ENCODE peak calls at places on chromosomes 12 and 14, in nine cellular contexts. R, L, C, Z, S, N, G, W and D are unnamed samples.

GRCh38 chr12:21483531-21483930 is 17.9 kb downstream of the RECQL start:
- DNase-seq in R (no peak), L (no peak), C (no peak), Z (no peak), S (no peak), N (no peak), G (no peak), W (no peak), D (no peak)

GRCh38 chr14:63857467-63858030 is 4.7 kb downstream of the SYNE2 start:
- DNase-seq in R (no peak), L (peak), C (no peak), Z (no peak), S (no peak), N (no peak), G (peak), W (no peak), D (peak)

GRCh38 chr12:48795550-48796455 is 6.9 kb upstream of the ADCY6 start:
- DNase-seq in R (peak), L (peak), C (no peak), Z (peak), S (no peak), N (peak), G (peak), W (no peak), D (peak)

GRCh38 chr12:1306096-1306495 is 288.3 kb downstream of the FBXL14 start:
- DNase-seq in R (no peak), L (no peak), C (no peak), Z (no peak), S (no peak), N (no peak), G (no peak), W (no peak), D (no peak)

GRCh38 chr14:27015046-27015445 is 417.2 kb upstream of the NOVA1 start:
- DNase-seq in R (no peak), L (no peak), C (no peak), Z (no peak), S (no peak), N (no peak), G (no peak), W (no peak), D (no peak)

GRCh38 chr14:34539407-34540180 is at the start of gene EAPP:
- DNase-seq in R (peak), L (peak), C (peak), Z (peak), S (peak), N (peak), G (peak), W (peak), D (peak)

GRCh38 chr12:57761391-57761998 is 5.4 kb downstream of the CYP27B1 start:
- DNase-seq in R (no peak), L (no peak), C (no peak), Z (no peak), S (no peak), N (no peak), G (no peak), W (no peak), D (no peak)

GRCh38 chr12:88067301-88067700 is 38.1 kb upstream of the C12orf50 start:
- DNase-seq in R (no peak), L (no peak), C (no peak), Z (no peak), S (no peak), N (no peak), G (peak), W (no peak), D (no peak)

GRCh38 chr14:50069325-50069724 is 47.0 kb downstream of the VCPKMT start:
- DNase-seq in R (no peak), L (no peak), C (no peak), Z (no peak), S (no peak), N (no peak), G (no peak), W (no peak), D (no peak)

GRCh38 chr12:123363743-123364531 is 710 bp downstream of the SBNO1 start:
- DNase-seq in R (peak), L (peak), C (no peak), Z (peak), S (no peak), N (peak), G (peak), W (peak), D (peak)

GRCh38 chr14:105858676-105859025 is 332.3 kb downstream of the TMEM121 start:
- DNase-seq in R (no peak), L (no peak), C (peak), Z (peak), S (no peak), N (no peak), G (no peak), W (no peak), D (no peak)

GRCh38 chr14:65290830-65291229 is 121.7 kb upstream of the FUT8 start:
- DNase-seq in R (no peak), L (peak), C (peak), Z (no peak), S (peak), N (no peak), G (peak), W (no peak), D (peak)

GRCh38 chr14:49314756-49315155 is 271.4 kb downstream of the RPS29 start:
- DNase-seq in R (no peak), L (no peak), C (no peak), Z (no peak), S (no peak), N (no peak), G (peak), W (no peak), D (no peak)

GRCh38 chr12:96520767-96521166 is 31.4 kb downstream of the CFAP54 start:
- DNase-seq in R (no peak), L (peak), C (no peak), Z (no peak), S (no peak), N (no peak), G (peak), W (no peak), D (no peak)

DNA sequence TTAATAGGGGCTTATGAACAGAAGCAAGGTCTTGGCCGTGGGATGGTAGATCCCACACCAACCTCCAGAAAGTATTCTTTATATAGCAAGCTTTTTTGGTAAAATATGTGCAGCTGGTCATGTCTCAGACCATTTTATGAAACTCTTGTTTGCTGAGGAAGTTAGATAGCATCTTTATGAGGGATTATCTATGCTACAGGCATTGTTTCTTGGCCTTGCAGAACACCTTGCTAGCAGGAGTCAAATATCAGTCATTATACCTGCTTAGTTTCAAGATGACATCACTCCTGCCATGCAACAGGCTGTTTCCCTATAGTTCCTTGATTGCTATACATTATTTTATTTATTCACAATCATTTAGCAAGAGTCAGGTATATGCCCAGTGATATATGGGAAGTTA is 84.8 kb upstream of the LRFN5 start:
- DNase-seq in R (no peak), L (peak), C (no peak), Z (no peak), S (no peak), N (no peak), G (no peak), W (no peak), D (no peak)
- TF ChIP-seq CTCF in R (no peak), L (no peak), C (no peak), Z (no peak), S (no peak), N (no peak), G (no peak), W (no peak), D (no peak)

DNA sequence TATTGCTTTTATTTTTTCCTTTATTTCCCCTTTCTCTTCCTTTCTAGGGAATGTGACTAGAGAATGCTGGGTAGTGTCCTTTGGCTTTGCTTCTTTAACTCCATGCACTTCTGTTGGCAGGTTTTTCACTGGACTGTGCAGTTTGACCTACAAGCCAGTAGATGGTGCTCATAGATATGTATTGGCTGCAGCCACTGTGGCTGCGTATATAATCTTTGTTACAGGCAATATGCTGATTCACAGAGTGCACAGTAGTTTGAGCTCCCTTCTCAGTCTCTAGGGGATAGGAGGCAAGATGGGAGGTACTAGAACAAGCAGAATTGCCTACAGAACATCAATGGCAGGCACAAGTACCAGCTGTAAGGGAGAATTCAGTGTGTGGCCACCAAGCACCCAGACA is 503.5 kb downstream of the LRFN5 start:
- DNase-seq in R (peak), L (peak), C (no peak), Z (no peak), S (peak), N (peak), G (peak), W (no peak), D (peak)
- TF ChIP-seq CTCF in R (peak), L (peak), C (peak), Z (no peak), S (peak), N (peak), G (peak), W (no peak), D (peak)

DNA sequence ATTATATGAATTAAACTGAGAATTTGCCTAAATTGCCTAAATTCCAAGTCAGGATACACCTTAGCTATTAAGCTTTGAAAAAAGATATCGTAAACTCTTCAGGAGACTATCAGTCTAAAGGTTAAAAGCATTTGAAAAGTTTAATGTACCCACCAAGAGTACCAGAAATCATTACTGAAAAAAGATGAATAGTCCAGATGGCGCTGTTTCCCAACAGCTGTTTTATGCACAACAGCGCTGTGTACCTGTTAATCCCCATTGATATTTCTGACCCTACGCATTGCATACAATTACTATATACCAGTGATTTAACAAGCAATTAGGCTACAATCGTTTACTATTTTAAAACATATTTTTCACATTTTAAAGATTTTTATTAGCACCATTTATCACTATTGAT is 185.0 kb downstream of the PLCZ1 start:
- DNase-seq in R (no peak), L (peak), C (no peak), Z (no peak), S (no peak), N (no peak), G (no peak), W (no peak), D (no peak)
- TF ChIP-seq CTCF in R (peak), L (peak), C (peak), Z (no peak), S (peak), N (peak), G (no peak), W (no peak), D (no peak)

GRCh38 chr12:111149299-111149698 is 219.6 kb downstream of the PHETA1 start:
- DNase-seq in R (no peak), L (no peak), C (no peak), Z (no peak), S (no peak), N (no peak), G (no peak), W (no peak), D (no peak)
- TF ChIP-seq CTCF in R (no peak), L (peak), C (no peak), Z (no peak), S (no peak), N (no peak), G (no peak), W (no peak), D (no peak)

GRCh38 chr12:43285248-43285647 is 266.8 kb downstream of the ADAMTS20 start:
- DNase-seq in R (no peak), L (peak), C (no peak), Z (no peak), S (peak), N (no peak), G (peak), W (no peak), D (peak)

GRCh38 chr12:43281563-43281962 is 270.4 kb downstream of the ADAMTS20 start:
- DNase-seq in R (no peak), L (no peak), C (no peak), Z (no peak), S (no peak), N (no peak), G (no peak), W (no peak), D (no peak)

GRCh38 chr12:43283206-43283605 is 268.8 kb downstream of the ADAMTS20 start:
- DNase-seq in R (no peak), L (no peak), C (no peak), Z (no peak), S (no peak), N (no peak), G (no peak), W (no peak), D (no peak)

GRCh38 chr12:43284441-43284840 is 267.6 kb downstream of the ADAMTS20 start:
- DNase-seq in R (no peak), L (no peak), C (no peak), Z (no peak), S (no peak), N (no peak), G (peak), W (no peak), D (peak)

GRCh38 chr12:43282106-43282505 is 269.9 kb downstream of the ADAMTS20 start:
- DNase-seq in R (no peak), L (peak), C (no peak), Z (no peak), S (no peak), N (no peak), G (peak), W (no peak), D (peak)
- TF ChIP-seq CTCF in R (peak), L (peak), C (peak), Z (no peak), S (peak), N (peak), G (no peak), W (no peak), D (peak)

GRCh38 chr12:52839706-52840105 is 5.6 kb upstream of the KRT79 start:
- DNase-seq in R (peak), L (no peak), C (no peak), Z (no peak), S (no peak), N (no peak), G (no peak), W (no peak), D (no peak)

GRCh38 chr12:52837341-52837741 is 3.2 kb upstream of the KRT79 start:
- DNase-seq in R (peak), L (peak), C (no peak), Z (no peak), S (peak), N (peak), G (peak), W (no peak), D (peak)

GRCh38 chr12:52838871-52839446 is 4.8 kb upstream of the KRT79 start:
- DNase-seq in R (peak), L (no peak), C (no peak), Z (no peak), S (no peak), N (no peak), G (no peak), W (no peak), D (no peak)

GRCh38 chr12:52836491-52837175 is 2.5 kb upstream of the KRT79 start:
- DNase-seq in R (peak), L (no peak), C (no peak), Z (no peak), S (no peak), N (no peak), G (no peak), W (no peak), D (no peak)

DNA sequence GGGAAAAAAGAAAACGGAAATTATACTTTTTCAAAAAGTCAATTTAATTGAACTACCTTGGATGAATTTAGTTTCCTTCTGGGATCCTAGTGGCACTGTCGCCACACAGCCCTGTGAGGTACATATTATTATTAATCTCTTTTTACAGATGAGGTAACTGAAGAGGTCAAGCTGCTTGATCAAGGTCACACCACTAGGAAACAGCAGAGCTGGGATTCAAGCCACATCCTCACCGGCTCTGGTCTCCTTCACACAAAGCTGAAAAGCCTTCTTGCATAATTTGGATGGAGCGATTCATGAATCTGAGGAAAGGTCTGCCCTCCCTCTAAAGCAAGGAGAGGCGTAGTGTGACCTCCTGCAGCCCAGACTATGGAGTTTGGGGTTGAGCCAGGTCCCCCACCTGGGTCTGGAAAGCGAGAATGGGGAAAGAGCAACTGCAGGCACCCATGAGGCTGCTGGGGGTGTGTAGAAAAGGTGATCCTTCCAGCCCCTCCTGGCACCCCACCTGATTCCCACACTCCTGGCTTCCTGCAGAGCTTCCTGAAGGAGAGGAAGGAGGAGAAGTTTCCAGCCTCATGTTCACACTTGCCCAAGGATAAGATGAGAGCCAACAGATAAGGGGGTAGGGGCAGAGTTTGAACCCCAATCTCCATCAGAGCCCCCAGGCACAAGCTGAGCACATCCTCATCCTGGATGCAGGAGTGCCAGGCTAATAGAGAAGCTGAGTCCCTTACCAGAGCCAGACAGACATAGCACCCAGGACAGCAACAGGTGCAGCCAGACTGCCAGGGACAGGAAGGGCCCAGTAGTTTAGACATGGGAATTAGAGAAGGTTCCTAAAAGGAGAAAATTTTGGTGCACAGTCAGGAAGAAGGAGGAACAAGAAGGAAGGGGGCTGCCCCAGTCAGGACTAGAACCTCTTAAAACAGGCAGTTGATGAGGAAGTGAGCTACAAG is 3.9 kb upstream of the KRT79 start:
- DNase-seq in R (peak), L (no peak), C (no peak), Z (no peak), S (no peak), N (no peak), G (peak), W (no peak), D (no peak)
- TF ChIP-seq CTCF in R (no peak), L (no peak), C (no peak), Z (no peak), S (no peak), N (no peak), G (no peak), W (no peak), D (no peak)

GRCh38 chr14:70398706-70399431 is 18.0 kb downstream of the SYNJ2BP start:
- DNase-seq in R (peak), L (no peak), C (peak), Z (no peak), S (no peak), N (no peak), G (no peak), W (no peak), D (no peak)
- TF ChIP-seq CTCF in R (peak), L (no peak), C (no peak), Z (no peak), S (no peak), N (no peak), G (no peak), W (no peak), D (no peak)

DNA sequence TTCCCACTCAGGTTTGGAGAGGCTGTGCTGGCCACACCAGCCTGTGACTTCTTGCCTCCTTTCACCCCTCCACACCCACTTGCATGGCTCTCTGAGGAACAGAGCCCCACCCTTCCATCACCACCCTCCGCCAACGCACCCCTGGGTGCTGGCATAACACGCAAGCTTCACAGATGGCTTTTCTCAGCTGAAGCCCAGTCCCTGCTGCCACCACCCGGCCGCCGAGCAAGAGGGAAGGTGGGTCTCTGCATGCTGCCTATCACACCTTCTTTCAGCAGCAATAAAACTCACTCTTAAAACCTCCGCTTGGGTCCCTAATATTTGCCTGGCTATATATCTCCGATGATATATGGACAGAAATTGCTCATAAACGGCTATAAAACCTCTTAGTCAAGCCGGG is 41.6 kb downstream of the SMUG1 start:
- DNase-seq in R (no peak), L (no peak), C (no peak), Z (no peak), S (no peak), N (no peak), G (no peak), W (no peak), D (no peak)
- TF ChIP-seq CTCF in R (no peak), L (no peak), C (no peak), Z (no peak), S (no peak), N (no peak), G (no peak), W (no peak), D (no peak)

GRCh38 chr14:89339579-89339978 is 77.5 kb downstream of the FOXN3 start:
- DNase-seq in R (no peak), L (no peak), C (no peak), Z (no peak), S (no peak), N (no peak), G (no peak), W (no peak), D (no peak)

GRCh38 chr14:89337161-89337560 is 79.9 kb downstream of the FOXN3 start:
- DNase-seq in R (no peak), L (no peak), C (no peak), Z (no peak), S (no peak), N (no peak), G (no peak), W (no peak), D (no peak)

GRCh38 chr14:89339158-89339557 is 77.9 kb downstream of the FOXN3 start:
- DNase-seq in R (no peak), L (no peak), C (no peak), Z (no peak), S (no peak), N (no peak), G (no peak), W (no peak), D (no peak)

GRCh38 chr14:89337912-89338311 is 79.1 kb downstream of the FOXN3 start:
- DNase-seq in R (no peak), L (no peak), C (no peak), Z (no peak), S (no peak), N (no peak), G (no peak), W (no peak), D (no peak)

GRCh38 chr14:89336338-89336737 is 80.7 kb downstream of the FOXN3 start:
- DNase-seq in R (no peak), L (peak), C (no peak), Z (no peak), S (no peak), N (no peak), G (no peak), W (no peak), D (no peak)
- TF ChIP-seq CTCF in R (peak), L (peak), C (no peak), Z (no peak), S (no peak), N (no peak), G (no peak), W (no peak), D (no peak)